ENCODE peak calls at places on chromosomes 7 and 10, in five cellular contexts. C is EH, O is A549, W is T-cell, Q is fibroblast of lung. I is an unnamed sample.

GRCh38 chr7:75993689-75994387 is 557 bp downstream of the TMEM120A start:
- DNase-seq in C (peak), O (peak), W (no peak), Q (peak), I (peak)

GRCh38 chr7:155202106-155202871 is 95.4 kb upstream of the INSIG1 start:
- DNase-seq in C (no peak), O (no peak), W (no peak), Q (no peak), I (no peak)

GRCh38 chr10:68135922-68136718 is 26.8 kb downstream of the MYPN start:
- DNase-seq in C (peak), O (peak), W (no peak), Q (peak), I (peak)

GRCh38 chr7:127876393-127876792 is 154.8 kb downstream of the LRRC4 start:
- DNase-seq in C (peak), O (no peak), W (no peak), Q (peak), I (no peak)

GRCh38 chr10:22159180-22159579 is 58.6 kb downstream of the EBLN1 start:
- DNase-seq in C (no peak), O (no peak), W (no peak), Q (no peak), I (no peak)

GRCh38 chr7:52831321-52831720 is 204.1 kb upstream of the POM121L12 start:
- DNase-seq in C (no peak), O (no peak), W (no peak), Q (no peak), I (peak)

GRCh38 chr7:155986497-155987160 is 174.4 kb upstream of the SHH start:
- DNase-seq in C (no peak), O (no peak), W (no peak), Q (no peak), I (no peak)

GRCh38 chr10:73247509-73248258 is 629 bp upstream of the DNAJC9 start:
- DNase-seq in C (no peak), O (no peak), W (no peak), Q (no peak), I (no peak)

GRCh38 chr7:117143066-117143465 is 179.8 kb downstream of the WNT2 start:
- DNase-seq in C (no peak), O (no peak), W (no peak), Q (no peak), I (no peak)

GRCh38 chr7:324011-324410 is 34.0 kb downstream of the FOXL3 start:
- DNase-seq in C (no peak), O (no peak), W (no peak), Q (no peak), I (no peak)

GRCh38 chr7:8003077-8003476 is 34.5 kb downstream of the GLCCI1 start:
- DNase-seq in C (no peak), O (no peak), W (no peak), Q (no peak), I (no peak)

GRCh38 chr10:63266337-63267327 is 133.5 kb downstream of the NRBF2 start:
- DNase-seq in C (no peak), O (no peak), W (no peak), Q (peak), I (no peak)

GRCh38 chr10:82397859-82398258 is 522.9 kb downstream of the NRG3 start:
- DNase-seq in C (no peak), O (no peak), W (no peak), Q (no peak), I (no peak)

GRCh38 chr10:112282086-112282485 is 1.1 kb upstream of the TECTB start:
- DNase-seq in C (peak), O (no peak), W (no peak), Q (no peak), I (no peak)

GRCh38 chr7:80288175-80289122 is 153.8 kb downstream of the GNAI1 start:
- DNase-seq in C (peak), O (no peak), W (no peak), Q (peak), I (peak)

GRCh38 chr7:117837841-117838240 is 35.4 kb downstream of the CTTNBP2 start:
- DNase-seq in C (no peak), O (no peak), W (no peak), Q (no peak), I (no peak)

GRCh38 chr7:21746949-21747348 is 198.8 kb downstream of the CDCA7L start:
- DNase-seq in C (peak), O (no peak), W (no peak), Q (no peak), I (no peak)

GRCh38 chr10:75703191-75703861 is 271.9 kb downstream of the LRMDA start:
- DNase-seq in C (no peak), O (no peak), W (no peak), Q (no peak), I (no peak)

GRCh38 chr7:74625446-74625845 is 32.1 kb upstream of the GTF2I start:
- DNase-seq in C (peak), O (no peak), W (no peak), Q (peak), I (no peak)

GRCh38 chr7:134823400-134823799 is 44.0 kb downstream of the CALD1 start:
- DNase-seq in C (peak), O (no peak), W (no peak), Q (peak), I (peak)

GRCh38 chr10:122363311-122363710 is 11.2 kb upstream of the PLEKHA1 start:
- DNase-seq in C (no peak), O (no peak), W (no peak), Q (no peak), I (no peak)

GRCh38 chr10:22345301-22346086 is at the start of gene SPAG6:
- DNase-seq in C (no peak), O (no peak), W (no peak), Q (no peak), I (no peak)

GRCh38 chr10:127228195-127228785 is 31.9 kb upstream of the INSYN2A start:
- DNase-seq in C (peak), O (no peak), W (no peak), Q (peak), I (no peak)

GRCh38 chr10:62250594-62251198 is 17.9 kb downstream of the RTKN2 start:
- DNase-seq in C (peak), O (no peak), W (no peak), Q (no peak), I (no peak)

GRCh38 chr10:61390841-61391240 is 62.3 kb downstream of the TMEM26 start:
- DNase-seq in C (no peak), O (no peak), W (no peak), Q (no peak), I (no peak)

GRCh38 chr7:68249611-68250010 is 1253.0 kb downstream of the TYW1 start:
- DNase-seq in C (no peak), O (no peak), W (no peak), Q (no peak), I (no peak)

GRCh38 chr7:151109094-151110048 is 23.1 kb downstream of the AGAP3 start:
- DNase-seq in C (peak), O (no peak), W (no peak), Q (peak), I (no peak)

GRCh38 chr10:123573236-123574147 is 92.7 kb upstream of the GPR26 start:
- DNase-seq in C (peak), O (peak), W (peak), Q (no peak), I (no peak)

GRCh38 chr7:24825315-24825917 is 68.2 kb upstream of the GSDME start:
- DNase-seq in C (peak), O (no peak), W (no peak), Q (peak), I (no peak)

GRCh38 chr10:78375854-78376785 is 342.5 kb downstream of the RPS24 start:
- DNase-seq in C (no peak), O (no peak), W (no peak), Q (no peak), I (no peak)

GRCh38 chr7:80940539-80941205 is 21.8 kb upstream of the SEMA3C start:
- DNase-seq in C (no peak), O (no peak), W (no peak), Q (peak), I (no peak)

GRCh38 chr7:24572421-24573007 is 738 bp upstream of the PALS2 start:
- DNase-seq in C (peak), O (peak), W (peak), Q (peak), I (peak)

GRCh38 chr10:16746856-16747255 is 70.4 kb downstream of the RSU1 start:
- DNase-seq in C (no peak), O (no peak), W (no peak), Q (no peak), I (no peak)

GRCh38 chr10:1572519-1573333 is 164.6 kb downstream of the ADARB2 start:
- DNase-seq in C (no peak), O (no peak), W (no peak), Q (no peak), I (no peak)

GRCh38 chr10:132376394-132376851 is 20.6 kb upstream of the PWWP2B start:
- DNase-seq in C (no peak), O (no peak), W (no peak), Q (no peak), I (no peak)

GRCh38 chr7:47561715-47562446 is 20.0 kb downstream of the TNS3 start:
- DNase-seq in C (no peak), O (no peak), W (no peak), Q (no peak), I (no peak)

GRCh38 chr7:37694208-37695080 is 10.9 kb downstream of the GPR141 start:
- DNase-seq in C (no peak), O (no peak), W (no peak), Q (no peak), I (no peak)

I was measured in astrocyte of the cerebellum.